ENCODE peak calls at places on chromosomes 12 and 14, in seven cellular contexts. One of them, this sample, is unnamed.

GRCh38 chr12:116273813-116274551 is 3.5 kb downstream of the MED13L start:
- DNase-seq in tibial artery: no peak
- DNase-seq in NT2/D1: no peak
- DNase-seq in left ventricle myocardium inferior: no peak
- DNase-seq in CD4-positive, alpha-beta memory T cell: no peak
- DNase-seq in A549: no peak
- DNase-seq in suprapubic skin: no peak
- DNase-seq in this sample: no peak

GRCh38 chr14:103858063-103858820 is 10.9 kb upstream of the PPP1R13B start:
- DNase-seq in tibial artery: no peak
- DNase-seq in NT2/D1: no peak
- DNase-seq in left ventricle myocardium inferior: no peak
- DNase-seq in CD4-positive, alpha-beta memory T cell: no peak
- DNase-seq in A549: no peak
- DNase-seq in suprapubic skin: no peak
- DNase-seq in this sample: peak; percentile 38

GRCh38 chr14:64539186-64539552 is 1.4 kb upstream of the HSPA2 start:
- DNase-seq in tibial artery: no peak
- DNase-seq in NT2/D1: no peak
- DNase-seq in left ventricle myocardium inferior: no peak
- DNase-seq in CD4-positive, alpha-beta memory T cell: no peak
- DNase-seq in A549: peak; percentile 14
- DNase-seq in suprapubic skin: no peak
- DNase-seq in this sample: no peak

GRCh38 chr12:12810507-12811143 is 2.5 kb upstream of the DDX47 start:
- DNase-seq in tibial artery: no peak
- DNase-seq in NT2/D1: no peak
- DNase-seq in left ventricle myocardium inferior: no peak
- DNase-seq in CD4-positive, alpha-beta memory T cell: no peak
- DNase-seq in A549: no peak
- DNase-seq in suprapubic skin: no peak
- DNase-seq in this sample: no peak

GRCh38 chr14:31893156-31893813 is 183.8 kb upstream of the ARHGAP5 start:
- DNase-seq in tibial artery: no peak
- DNase-seq in NT2/D1: peak; percentile 5
- DNase-seq in left ventricle myocardium inferior: no peak
- DNase-seq in CD4-positive, alpha-beta memory T cell: no peak
- DNase-seq in A549: no peak
- DNase-seq in suprapubic skin: no peak
- DNase-seq in this sample: no peak

GRCh38 chr12:51127050-51127729 is 43.8 kb upstream of the CSRNP2 start:
- DNase-seq in tibial artery: no peak
- DNase-seq in NT2/D1: no peak
- DNase-seq in left ventricle myocardium inferior: no peak
- DNase-seq in CD4-positive, alpha-beta memory T cell: no peak
- DNase-seq in A549: no peak
- DNase-seq in suprapubic skin: no peak
- DNase-seq in this sample: no peak

GRCh38 chr12:16299403-16299802 is 21.9 kb upstream of the SLC15A5 start:
- DNase-seq in tibial artery: peak; percentile 40
- DNase-seq in NT2/D1: no peak
- DNase-seq in left ventricle myocardium inferior: no peak
- DNase-seq in CD4-positive, alpha-beta memory T cell: no peak
- DNase-seq in A549: no peak
- DNase-seq in suprapubic skin: no peak
- DNase-seq in this sample: no peak

GRCh38 chr14:63603749-63604277 is 37.9 kb downstream of the WDR89 start:
- DNase-seq in tibial artery: no peak
- DNase-seq in NT2/D1: no peak
- DNase-seq in left ventricle myocardium inferior: no peak
- DNase-seq in CD4-positive, alpha-beta memory T cell: no peak
- DNase-seq in A549: no peak
- DNase-seq in suprapubic skin: no peak
- DNase-seq in this sample: no peak

GRCh38 chr12:65892905-65893304 is 68.6 kb downstream of the HMGA2 start:
- DNase-seq in tibial artery: no peak
- DNase-seq in NT2/D1: no peak
- DNase-seq in left ventricle myocardium inferior: no peak
- DNase-seq in CD4-positive, alpha-beta memory T cell: no peak
- DNase-seq in A549: no peak
- DNase-seq in suprapubic skin: no peak
- DNase-seq in this sample: no peak

GRCh38 chr14:80987235-80988032 is 32.0 kb downstream of the TSHR start:
- DNase-seq in tibial artery: peak; percentile 64
- DNase-seq in NT2/D1: peak; percentile 30
- DNase-seq in left ventricle myocardium inferior: peak; percentile 20
- DNase-seq in CD4-positive, alpha-beta memory T cell: peak; percentile 68
- DNase-seq in A549: peak; percentile 78
- DNase-seq in suprapubic skin: peak; percentile 68
- DNase-seq in this sample: no peak

GRCh38 chr14:61003571-61003970 is 22.5 kb downstream of the SLC38A6 start:
- DNase-seq in tibial artery: no peak
- DNase-seq in NT2/D1: no peak
- DNase-seq in left ventricle myocardium inferior: no peak
- DNase-seq in CD4-positive, alpha-beta memory T cell: no peak
- DNase-seq in A549: no peak
- DNase-seq in suprapubic skin: no peak
- DNase-seq in this sample: no peak

GRCh38 chr12:15546102-15546701 is 223.9 kb downstream of the PTPRO start:
- DNase-seq in tibial artery: no peak
- DNase-seq in NT2/D1: no peak
- DNase-seq in left ventricle myocardium inferior: no peak
- DNase-seq in CD4-positive, alpha-beta memory T cell: peak; percentile 68
- DNase-seq in A549: no peak
- DNase-seq in suprapubic skin: no peak
- DNase-seq in this sample: no peak

GRCh38 chr14:99592394-99592793 is 11.6 kb downstream of the CCDC85C start:
- DNase-seq in tibial artery: no peak
- DNase-seq in NT2/D1: no peak
- DNase-seq in left ventricle myocardium inferior: no peak
- DNase-seq in CD4-positive, alpha-beta memory T cell: no peak
- DNase-seq in A549: no peak
- DNase-seq in suprapubic skin: no peak
- DNase-seq in this sample: no peak

GRCh38 chr14:81450100-81450531 is 50.0 kb upstream of the STON2 start:
- DNase-seq in tibial artery: no peak
- DNase-seq in NT2/D1: peak; percentile 49
- DNase-seq in left ventricle myocardium inferior: peak; percentile 72
- DNase-seq in CD4-positive, alpha-beta memory T cell: no peak
- DNase-seq in A549: no peak
- DNase-seq in suprapubic skin: peak; percentile 72
- DNase-seq in this sample: no peak

GRCh38 chr12:90978117-90978770 is 23.3 kb upstream of the CCER1 start:
- DNase-seq in tibial artery: no peak
- DNase-seq in NT2/D1: no peak
- DNase-seq in left ventricle myocardium inferior: no peak
- DNase-seq in CD4-positive, alpha-beta memory T cell: no peak
- DNase-seq in A549: peak; percentile 66
- DNase-seq in suprapubic skin: no peak
- DNase-seq in this sample: no peak

GRCh38 chr14:24064091-24064795 is 7.1 kb upstream of the CPNE6 start:
- DNase-seq in tibial artery: no peak
- DNase-seq in NT2/D1: no peak
- DNase-seq in left ventricle myocardium inferior: no peak
- DNase-seq in CD4-positive, alpha-beta memory T cell: no peak
- DNase-seq in A549: no peak
- DNase-seq in suprapubic skin: no peak
- DNase-seq in this sample: no peak

GRCh38 chr14:93103392-93104080 is 12.2 kb downstream of the ITPK1 start:
- DNase-seq in tibial artery: no peak
- DNase-seq in NT2/D1: no peak
- DNase-seq in left ventricle myocardium inferior: no peak
- DNase-seq in CD4-positive, alpha-beta memory T cell: peak; percentile 55
- DNase-seq in A549: no peak
- DNase-seq in suprapubic skin: no peak
- DNase-seq in this sample: peak; percentile 81

GRCh38 chr12:133236144-133236543 is 467 bp upstream of the ANHX start:
- DNase-seq in tibial artery: no peak
- DNase-seq in NT2/D1: no peak
- DNase-seq in left ventricle myocardium inferior: no peak
- DNase-seq in CD4-positive, alpha-beta memory T cell: no peak
- DNase-seq in A549: no peak
- DNase-seq in suprapubic skin: no peak
- DNase-seq in this sample: no peak

DNA sequence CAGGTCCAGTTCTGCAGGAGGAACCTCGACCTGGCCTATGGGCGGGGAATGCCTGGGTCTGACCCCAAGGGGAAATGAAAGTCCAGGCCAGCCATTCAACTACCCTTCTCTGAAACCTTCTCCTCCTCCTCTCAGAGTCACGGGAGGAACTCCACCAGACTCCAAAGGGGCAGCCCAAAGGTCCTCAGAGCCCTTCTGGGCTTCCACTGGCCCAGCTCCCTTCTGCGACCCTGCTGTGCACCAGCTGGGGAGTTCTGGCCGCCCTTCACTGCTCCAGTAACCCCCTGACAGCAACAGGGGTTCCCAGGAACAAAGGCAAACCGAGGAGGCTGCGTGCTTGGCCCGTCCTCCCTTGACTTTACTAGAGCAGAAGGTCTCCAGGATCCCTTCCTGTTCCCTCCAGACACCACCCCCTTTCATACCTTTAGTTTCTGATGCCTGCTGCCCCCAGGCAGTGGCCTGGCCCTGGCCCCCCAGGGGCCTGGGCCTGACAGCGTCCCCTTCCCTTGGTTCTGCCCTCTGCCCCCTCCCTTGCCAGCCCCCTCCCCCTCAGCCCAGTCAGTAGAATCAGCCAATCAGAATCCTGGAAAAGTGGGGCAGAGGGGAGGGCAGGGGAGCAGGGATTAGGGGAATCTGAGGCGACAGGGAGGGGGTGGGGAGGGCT is 850 bp upstream of the ZNF385A start:
- DNase-seq in tibial artery: no peak
- DNase-seq in NT2/D1: no peak
- DNase-seq in left ventricle myocardium inferior: peak; percentile 32
- DNase-seq in CD4-positive, alpha-beta memory T cell: no peak
- DNase-seq in A549: no peak
- DNase-seq in suprapubic skin: no peak
- DNase-seq in this sample: peak; percentile 67
- H3K4me1 ChIP-seq in tibial artery: no peaks in the 10 kb centered on the region
- H3K4me1 ChIP-seq in NT2/D1: peaks cover 45% of the 10 kb centered on the region
- H3K4me1 ChIP-seq in left ventricle myocardium inferior: peaks cover 10% of the 10 kb centered on the region
- H3K4me1 ChIP-seq in CD4-positive, alpha-beta memory T cell: peaks cover 6% of the 10 kb centered on the region
- H3K4me1 ChIP-seq in A549: peaks cover 30% of the 10 kb centered on the region
- H3K4me1 ChIP-seq in suprapubic skin: peaks cover 78% of the 10 kb centered on the region
- H3K4me1 ChIP-seq in this sample: peaks cover 6% of the 10 kb centered on the region

GRCh38 chr12:52181757-52182156 is 10.1 kb downstream of the KRT80 start:
- DNase-seq in tibial artery: no peak
- DNase-seq in NT2/D1: peak; percentile 56
- DNase-seq in left ventricle myocardium inferior: no peak
- DNase-seq in CD4-positive, alpha-beta memory T cell: no peak
- DNase-seq in A549: no peak
- DNase-seq in suprapubic skin: no peak
- DNase-seq in this sample: no peak

GRCh38 chr12:52180971-52181628 is 10.7 kb downstream of the KRT80 start:
- DNase-seq in tibial artery: no peak
- DNase-seq in NT2/D1: no peak
- DNase-seq in left ventricle myocardium inferior: no peak
- DNase-seq in CD4-positive, alpha-beta memory T cell: no peak
- DNase-seq in A549: no peak
- DNase-seq in suprapubic skin: no peak
- DNase-seq in this sample: no peak

GRCh38 chr12:52182898-52183543 is 8.8 kb downstream of the KRT80 start:
- DNase-seq in tibial artery: no peak
- DNase-seq in NT2/D1: no peak
- DNase-seq in left ventricle myocardium inferior: no peak
- DNase-seq in CD4-positive, alpha-beta memory T cell: no peak
- DNase-seq in A549: no peak
- DNase-seq in suprapubic skin: no peak
- DNase-seq in this sample: no peak

GRCh38 chr12:52183544-52183910 is 8.3 kb downstream of the KRT80 start:
- DNase-seq in tibial artery: no peak
- DNase-seq in NT2/D1: no peak
- DNase-seq in left ventricle myocardium inferior: no peak
- DNase-seq in CD4-positive, alpha-beta memory T cell: no peak
- DNase-seq in A549: no peak
- DNase-seq in suprapubic skin: no peak
- DNase-seq in this sample: no peak

DNA sequence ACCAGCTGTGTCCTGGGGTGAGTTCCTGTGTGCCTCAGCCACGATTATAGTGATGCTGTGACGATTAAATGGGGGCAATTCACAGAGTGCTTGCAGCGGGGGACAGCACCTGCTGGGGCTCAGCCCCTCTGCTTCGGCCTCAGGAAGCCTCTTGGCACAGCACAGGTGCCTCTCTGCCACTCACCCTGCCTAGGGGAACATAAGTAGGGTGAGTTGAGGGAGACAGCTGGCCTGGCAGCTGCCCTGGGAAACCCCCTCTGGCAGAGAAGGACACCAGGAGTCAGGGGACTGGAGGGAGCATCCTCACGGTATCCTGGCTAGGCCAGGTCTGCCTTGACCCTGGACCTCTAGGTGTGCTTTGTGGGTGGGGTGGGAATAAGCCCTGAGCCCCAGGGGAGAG is 9.4 kb downstream of the KRT80 start:
- DNase-seq in tibial artery: no peak
- DNase-seq in NT2/D1: no peak
- DNase-seq in left ventricle myocardium inferior: no peak
- DNase-seq in CD4-positive, alpha-beta memory T cell: no peak
- DNase-seq in A549: no peak
- DNase-seq in suprapubic skin: no peak
- DNase-seq in this sample: no peak
- H3K4me1 ChIP-seq in tibial artery: no peaks in the 10 kb centered on the region
- H3K4me1 ChIP-seq in NT2/D1: peaks cover 55% of the 10 kb centered on the region
- H3K4me1 ChIP-seq in left ventricle myocardium inferior: peaks cover 68% of the 10 kb centered on the region
- H3K4me1 ChIP-seq in CD4-positive, alpha-beta memory T cell: no peaks in the 10 kb centered on the region
- H3K4me1 ChIP-seq in A549: peaks cover 53% of the 10 kb centered on the region
- H3K4me1 ChIP-seq in suprapubic skin: peaks cover 66% of the 10 kb centered on the region
- H3K4me1 ChIP-seq in this sample: peaks cover 11% of the 10 kb centered on the region

DNA sequence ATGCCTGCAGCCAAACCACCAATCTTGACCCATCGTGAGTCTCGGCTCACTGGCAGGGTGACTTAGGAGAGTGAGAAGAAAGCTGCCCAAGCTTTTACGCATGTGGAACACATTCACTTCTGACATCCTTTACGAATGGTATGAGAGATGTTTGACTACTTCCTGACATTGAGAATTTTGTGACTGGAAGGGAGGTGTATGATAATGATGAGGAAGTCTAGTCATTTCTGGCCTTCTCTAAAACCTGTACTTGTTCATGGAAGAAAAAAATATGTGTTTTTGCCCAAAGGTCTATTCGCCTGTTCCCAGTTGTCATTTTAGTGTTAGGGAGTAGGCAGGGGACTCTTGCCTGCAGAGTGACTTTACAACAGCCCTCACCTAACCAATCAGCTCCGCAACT is 227.2 kb upstream of the ATP2B1 start:
- DNase-seq in tibial artery: no peak
- DNase-seq in NT2/D1: no peak
- DNase-seq in left ventricle myocardium inferior: no peak
- DNase-seq in CD4-positive, alpha-beta memory T cell: no peak
- DNase-seq in A549: no peak
- DNase-seq in suprapubic skin: no peak
- DNase-seq in this sample: no peak
- H3K4me1 ChIP-seq in tibial artery: no peaks in the 10 kb centered on the region
- H3K4me1 ChIP-seq in NT2/D1: no peaks in the 10 kb centered on the region
- H3K4me1 ChIP-seq in left ventricle myocardium inferior: peaks cover 6% of the 10 kb centered on the region
- H3K4me1 ChIP-seq in CD4-positive, alpha-beta memory T cell: peaks cover 28% of the 10 kb centered on the region
- H3K4me1 ChIP-seq in A549: no peaks in the 10 kb centered on the region
- H3K4me1 ChIP-seq in suprapubic skin: no peaks in the 10 kb centered on the region
- H3K4me1 ChIP-seq in this sample: no peaks in the 10 kb centered on the region

DNA sequence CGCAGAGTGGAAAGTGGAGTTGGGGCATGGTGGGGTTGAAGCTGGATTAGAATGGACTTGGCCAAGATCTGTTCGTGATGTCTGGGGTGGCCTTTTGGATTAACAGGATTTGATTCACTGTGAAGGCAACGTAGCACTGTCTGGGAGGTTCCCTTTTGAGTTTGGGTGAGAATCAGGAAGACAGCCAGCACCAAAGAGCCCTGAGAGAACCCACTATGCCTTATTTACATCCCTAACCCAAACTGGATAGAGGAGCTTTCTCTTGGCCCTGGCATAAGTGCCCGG is 269.6 kb downstream of the ZFP36L1 start:
- DNase-seq in tibial artery: no peak
- DNase-seq in NT2/D1: no peak
- DNase-seq in left ventricle myocardium inferior: no peak
- DNase-seq in CD4-positive, alpha-beta memory T cell: no peak
- DNase-seq in A549: no peak
- DNase-seq in suprapubic skin: no peak
- DNase-seq in this sample: no peak
- H3K4me1 ChIP-seq in tibial artery: no peaks in the 10 kb centered on the region
- H3K4me1 ChIP-seq in NT2/D1: peaks cover 8% of the 10 kb centered on the region
- H3K4me1 ChIP-seq in left ventricle myocardium inferior: peaks cover 72% of the 10 kb centered on the region
- H3K4me1 ChIP-seq in CD4-positive, alpha-beta memory T cell: no peaks in the 10 kb centered on the region
- H3K4me1 ChIP-seq in A549: peaks cover 42% of the 10 kb centered on the region
- H3K4me1 ChIP-seq in suprapubic skin: peaks cover 93% of the 10 kb centered on the region
- H3K4me1 ChIP-seq in this sample: peaks cover 68% of the 10 kb centered on the region

This sample was measured in lower lobe of right lung.